ENCODE peak calls at places on chromosomes 13 and 19, in six cellular contexts. C, S, K, G, D and U are unnamed samples.

GRCh38 chr19:29860492-29860891 is 48.7 kb downstream of the CCNE1 start:
- DNase-seq in C (no peak), S (no peak), K (no peak), G (no peak), D (no peak), U (no peak)

GRCh38 chr13:50255639-50256038 is 240.4 kb downstream of the KCNRG start:
- DNase-seq in C (no peak), S (no peak), K (no peak), G (no peak), D (peak; percentile 11), U (no peak)

GRCh38 chr13:84896128-84896527 is 903.1 kb downstream of the SLITRK6 start:
- DNase-seq in C (no peak), S (peak; percentile 37), K (no peak), G (no peak), D (peak; percentile 67), U (no peak)

GRCh38 chr13:98653471-98653985 is 76.6 kb upstream of the STK24 start:
- DNase-seq in C (peak; percentile 88), S (peak; percentile 89), K (peak; percentile 76), G (peak; percentile 84), D (peak; percentile 77), U (peak; percentile 84)

GRCh38 chr19:343941-344624 is 513 bp downstream of the MIER2 start:
- DNase-seq in C (no peak), S (no peak), K (no peak), G (no peak), D (peak; percentile 54), U (no peak)

GRCh38 chr13:69474286-69474685 is 633.3 kb upstream of the ATXN8OS start:
- DNase-seq in C (no peak), S (no peak), K (no peak), G (no peak), D (no peak), U (no peak)

GRCh38 chr19:31553112-31553843 is 204.0 kb upstream of the TSHZ3 start:
- DNase-seq in C (no peak), S (no peak), K (no peak), G (no peak), D (no peak), U (no peak)

GRCh38 chr13:75368167-75368566 is 113.8 kb downstream of the TBC1D4 start:
- DNase-seq in C (peak; percentile 70), S (no peak), K (no peak), G (no peak), D (peak; percentile 46), U (no peak)

GRCh38 chr19:31301306-31301980 is 47.8 kb downstream of the TSHZ3 start:
- DNase-seq in C (no peak), S (no peak), K (peak; percentile 55), G (no peak), D (no peak), U (no peak)

GRCh38 chr13:97352815-97353214 is 81.2 kb upstream of the RAP2A start:
- DNase-seq in C (no peak), S (no peak), K (no peak), G (no peak), D (no peak), U (no peak)

GRCh38 chr19:3459965-3460582 is 20.3 kb downstream of the SMIM24 start:
- DNase-seq in C (no peak), S (no peak), K (no peak), G (peak; percentile 87), D (no peak), U (no peak)

GRCh38 chr13:41452462-41452861 is 4.9 kb upstream of the RGCC start:
- DNase-seq in C (no peak), S (no peak), K (no peak), G (no peak), D (no peak), U (no peak)

GRCh38 chr13:64057372-64058020 is 2641.8 kb upstream of the PCDH20 start:
- DNase-seq in C (no peak), S (no peak), K (no peak), G (no peak), D (no peak), U (no peak)
- H3K27ac ChIP-seq in C (no peak overlapping the region), S (no peak overlapping the region), K (no peak overlapping the region), G (no peak overlapping the region), D (no peak overlapping the region), U (no peak overlapping the region)

DNA sequence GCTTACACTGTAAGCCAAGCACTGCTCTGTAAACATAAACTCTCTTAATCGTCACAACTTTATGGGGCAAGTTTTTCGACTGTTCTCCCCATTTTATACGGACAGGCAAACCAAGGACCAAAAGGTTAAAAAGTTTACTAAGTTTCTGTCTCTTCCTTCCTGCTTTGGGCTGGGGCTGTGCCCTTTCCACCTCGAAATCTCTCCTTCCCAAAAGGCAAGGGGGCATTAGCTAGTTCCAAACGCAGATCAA is 2.2 kb downstream of the JUND start:
- DNase-seq in C (no peak), S (no peak), K (no peak), G (no peak), D (no peak), U (no peak)
- H3K4me1 ChIP-seq in C (no peaks in the 10 kb centered on the region), S (peaks cover 28% of the 10 kb centered on the region), K (peaks cover 48% of the 10 kb centered on the region), G (peaks cover 20% of the 10 kb centered on the region), D (peaks cover 41% of the 10 kb centered on the region), U (peaks cover 43% of the 10 kb centered on the region)

GRCh38 chr13:90447735-90448103 is 899.8 kb upstream of the MIR17HG start:
- DNase-seq in C (no peak), S (no peak), K (no peak), G (no peak), D (peak; percentile 52), U (no peak)
- H3K27ac ChIP-seq in C (no peak overlapping the region), S (no peak overlapping the region), K (no peak overlapping the region), G (no peak overlapping the region), D (peak overlapping the region; percentile 58), U (no peak overlapping the region)

GRCh38 chr13:32200741-32201140 is 114.4 kb downstream of the ZAR1L start:
- DNase-seq in C (no peak), S (no peak), K (no peak), G (no peak), D (no peak), U (no peak)
- H3K4me1 ChIP-seq in C (no peaks in the 10 kb centered on the region), S (no peaks in the 10 kb centered on the region), K (peaks cover under 1% of the 10 kb centered on the region), G (no peaks in the 10 kb centered on the region), D (no peaks in the 10 kb centered on the region), U (no peaks in the 10 kb centered on the region)

GRCh38 chr19:8302357-8302691 is 5.8 kb downstream of the CD320 start:
- DNase-seq in C (peak; percentile 4), S (peak; percentile 32), K (peak; percentile 66), G (peak; percentile 60), D (no peak), U (peak; percentile 64)
- H3K27ac ChIP-seq in C (peak overlapping the region; percentile 8), S (no peak overlapping the region), K (no peak overlapping the region), G (no peak overlapping the region), D (no peak overlapping the region), U (no peak overlapping the region)